ENCODE peak calls at places on chromosomes 5 and 9, in five cellular contexts. K is nephron progenitor cell, G is cardiac muscle cell, B is PC-9, F is lower leg skin. U is an unnamed sample.

GRCh38 chr9:131669234-131670172 is 70.4 kb downstream of the RAPGEF1 start:
- DNase-seq in B (no peak), K (no peak), G (no peak), F (no peak), U (no peak)

GRCh38 chr9:99828417-99829176 is 6.9 kb downstream of the NR4A3 start:
- DNase-seq in K (peak), B (no peak), G (peak), F (no peak), U (no peak)

GRCh38 chr5:130289132-130290088 is 385.1 kb downstream of the CHSY3 start:
- DNase-seq in G (no peak), B (no peak), F (no peak), K (no peak), U (no peak)

GRCh38 chr5:74507596-74507995 is 132.9 kb downstream of the ENC1 start:
- DNase-seq in G (no peak), F (no peak), B (no peak), K (no peak), U (no peak)

GRCh38 chr5:14112998-14113652 is 30.0 kb upstream of the TRIO start:
- DNase-seq in G (no peak), K (no peak), B (no peak), F (no peak), U (no peak)

GRCh38 chr9:5665059-5665458 is 36.2 kb downstream of the RIC1 start:
- DNase-seq in F (no peak), G (no peak), K (no peak), B (no peak), U (no peak)

GRCh38 chr9:72583370-72583769 is 62.0 kb downstream of the TMC1 start:
- DNase-seq in K (no peak), B (no peak), G (no peak), F (no peak), U (no peak)

GRCh38 chr5:66494437-66494836 is 101.8 kb upstream of the MAST4 start:
- DNase-seq in K (peak), G (peak), F (no peak), B (no peak), U (no peak)

GRCh38 chr5:40676643-40677333 is 2.9 kb upstream of the PTGER4 start:
- DNase-seq in B (peak), G (no peak), F (no peak), K (no peak), U (no peak)

GRCh38 chr9:133605856-133606721 is 3.1 kb downstream of the FAM163B start:
- DNase-seq in F (no peak), K (no peak), B (no peak), G (no peak), U (no peak)

GRCh38 chr5:142151436-142152382 is 43.1 kb downstream of the NDFIP1 start:
- DNase-seq in K (peak), B (peak), G (peak), F (peak), U (no peak)

GRCh38 chr5:91146905-91147600 is 236.1 kb downstream of the ARRDC3 start:
- DNase-seq in G (no peak), B (no peak), K (no peak), F (no peak), U (no peak)

GRCh38 chr5:17255471-17256016 is 38.1 kb downstream of the BASP1 start:
- DNase-seq in K (no peak), B (peak), F (no peak), G (no peak), U (no peak)

GRCh38 chr5:136222575-136223235 is 29.7 kb upstream of the SMIM32 start:
- DNase-seq in G (no peak), K (no peak), B (peak), F (no peak), U (no peak)

GRCh38 chr5:157540707-157541451 is 34.7 kb downstream of the ADAM19 start:
- DNase-seq in B (no peak), G (no peak), F (peak), K (no peak), U (no peak)

GRCh38 chr9:112433715-112434392 is 52.8 kb upstream of the KIAA1958 start:
- DNase-seq in G (no peak), B (no peak), K (no peak), F (no peak), U (no peak)

GRCh38 chr5:180806351-180807011 is 3.9 kb upstream of the MGAT1 start:
- DNase-seq in F (no peak), B (peak), K (no peak), G (no peak), U (no peak)

GRCh38 chr9:134403682-134404301 is 77.5 kb downstream of the RXRA start:
- DNase-seq in F (peak), K (no peak), B (no peak), G (no peak), U (no peak)

DNA sequence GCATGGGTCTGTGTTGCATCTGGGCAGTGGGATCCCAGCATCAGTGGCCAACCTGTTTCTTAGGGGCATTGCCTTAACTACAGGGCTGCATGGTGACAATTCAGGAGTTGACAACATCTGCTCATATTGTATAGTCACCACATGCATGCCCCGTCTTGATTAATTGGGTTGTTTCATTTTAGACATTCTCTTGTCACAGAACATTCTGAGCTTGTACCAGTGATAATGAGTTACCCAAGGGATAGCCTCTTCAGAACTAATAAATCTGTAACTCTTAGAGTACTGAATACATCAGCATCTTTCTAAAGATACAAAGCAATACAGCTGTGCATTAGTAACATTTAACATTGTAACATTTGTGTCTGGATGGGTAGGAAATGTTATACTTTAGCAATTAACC is 426.5 kb upstream of the CD180 start:
- DNase-seq in K (no peak), B (no peak), F (no peak), G (no peak), U (no peak)
- TF ChIP-seq CTCF in K (no peak), B (no peak), F (no peak), G (no peak), U (no peak)

GRCh38 chr5:135019314-135019713 is 14.7 kb downstream of the PITX1 start:
- DNase-seq in K (no peak), B (no peak), F (no peak), G (no peak), U (peak)
- TF ChIP-seq CTCF in K (no peak), B (no peak), F (no peak), G (no peak), U (no peak)

DNA sequence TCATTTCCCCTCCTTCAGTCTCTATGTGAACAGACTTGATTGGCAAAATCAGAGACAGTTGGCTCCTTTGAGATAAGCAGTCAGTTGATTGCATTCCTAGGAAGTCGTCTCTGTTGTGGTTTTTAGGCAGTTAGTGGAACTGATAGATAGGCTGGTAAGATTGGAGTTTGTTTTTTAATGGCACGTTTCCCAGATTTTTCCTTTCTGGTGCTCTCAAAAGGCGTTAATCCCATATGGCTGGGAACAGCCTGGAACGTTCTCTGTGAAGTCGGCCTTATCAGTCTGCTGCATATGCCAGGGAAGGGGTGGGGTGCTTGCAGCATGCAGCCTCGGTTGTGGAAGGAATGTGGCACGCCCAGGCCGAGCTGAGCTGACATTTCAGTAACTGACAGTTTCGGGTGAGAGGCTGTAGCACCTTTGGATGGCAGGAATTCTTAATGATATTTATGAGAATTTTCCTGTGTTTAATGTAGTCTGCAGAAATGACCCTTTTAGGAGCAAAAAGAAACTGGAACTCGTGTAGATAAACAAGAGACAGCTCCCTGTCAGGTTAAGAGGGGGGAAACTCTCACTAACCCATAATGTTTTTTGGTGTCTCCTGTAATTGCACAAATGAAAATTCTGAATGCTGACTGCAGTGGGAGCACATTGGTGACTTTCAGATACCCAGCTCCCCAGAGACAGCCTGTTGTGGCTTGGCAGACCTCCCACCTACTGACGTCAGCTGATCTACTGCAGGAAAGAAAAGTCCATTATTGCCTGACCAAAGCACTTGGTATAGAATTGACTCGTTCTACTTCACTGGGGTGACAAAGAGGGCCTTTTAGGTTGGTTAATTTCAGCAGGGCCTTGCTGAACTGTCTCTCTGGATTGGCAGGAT is 6.3 kb downstream of the SPTAN1 start:
- DNase-seq in K (peak), G (peak), F (peak), B (peak), U (peak)
- TF ChIP-seq CTCF in K (no peak), G (no peak), F (no peak), B (no peak), U (no peak)

DNA sequence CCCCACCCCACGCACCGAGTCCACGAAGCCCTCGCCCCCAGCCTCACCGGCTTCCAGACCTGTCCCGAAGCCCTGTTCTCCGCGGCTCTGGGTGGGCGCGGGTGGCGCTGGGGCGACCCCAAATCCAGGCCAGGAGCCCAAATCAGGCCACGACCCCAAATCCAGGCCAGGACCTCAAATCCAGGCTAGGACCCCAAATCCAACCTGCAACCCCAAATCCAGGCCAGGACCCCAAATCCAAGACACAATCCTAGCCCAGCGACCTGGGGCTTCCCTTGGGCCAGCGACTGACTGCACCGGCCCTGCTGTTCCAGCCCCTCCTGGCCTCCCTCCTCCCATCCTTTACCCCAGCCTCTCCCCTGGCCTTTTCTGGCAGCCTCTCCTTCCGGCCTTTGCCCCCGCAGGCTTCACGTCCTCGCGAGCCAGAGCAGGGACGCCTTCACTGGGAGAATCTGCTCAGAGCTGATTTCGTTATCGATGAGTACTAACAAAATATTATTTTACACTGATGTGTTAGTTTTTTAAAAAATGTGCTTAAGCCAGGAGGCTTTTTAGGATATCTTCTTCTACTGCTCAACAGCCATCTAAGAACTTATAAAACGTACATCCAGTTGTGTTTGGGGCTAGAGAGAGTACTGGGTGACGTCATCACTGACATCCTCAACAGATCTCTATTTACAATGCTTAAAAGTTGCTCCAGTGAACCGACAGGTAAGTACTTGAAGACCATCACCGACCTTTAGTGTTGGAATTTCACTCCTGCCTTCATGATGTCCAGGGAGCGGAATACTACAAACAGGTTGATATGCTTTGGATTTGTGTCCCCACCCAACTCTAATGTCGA is 34.7 kb downstream of the TRIP13 start:
- DNase-seq in K (no peak), G (no peak), B (no peak), F (no peak), U (no peak)
- TF ChIP-seq CTCF in K (no peak), G (no peak), B (no peak), F (no peak), U (no peak)

DNA sequence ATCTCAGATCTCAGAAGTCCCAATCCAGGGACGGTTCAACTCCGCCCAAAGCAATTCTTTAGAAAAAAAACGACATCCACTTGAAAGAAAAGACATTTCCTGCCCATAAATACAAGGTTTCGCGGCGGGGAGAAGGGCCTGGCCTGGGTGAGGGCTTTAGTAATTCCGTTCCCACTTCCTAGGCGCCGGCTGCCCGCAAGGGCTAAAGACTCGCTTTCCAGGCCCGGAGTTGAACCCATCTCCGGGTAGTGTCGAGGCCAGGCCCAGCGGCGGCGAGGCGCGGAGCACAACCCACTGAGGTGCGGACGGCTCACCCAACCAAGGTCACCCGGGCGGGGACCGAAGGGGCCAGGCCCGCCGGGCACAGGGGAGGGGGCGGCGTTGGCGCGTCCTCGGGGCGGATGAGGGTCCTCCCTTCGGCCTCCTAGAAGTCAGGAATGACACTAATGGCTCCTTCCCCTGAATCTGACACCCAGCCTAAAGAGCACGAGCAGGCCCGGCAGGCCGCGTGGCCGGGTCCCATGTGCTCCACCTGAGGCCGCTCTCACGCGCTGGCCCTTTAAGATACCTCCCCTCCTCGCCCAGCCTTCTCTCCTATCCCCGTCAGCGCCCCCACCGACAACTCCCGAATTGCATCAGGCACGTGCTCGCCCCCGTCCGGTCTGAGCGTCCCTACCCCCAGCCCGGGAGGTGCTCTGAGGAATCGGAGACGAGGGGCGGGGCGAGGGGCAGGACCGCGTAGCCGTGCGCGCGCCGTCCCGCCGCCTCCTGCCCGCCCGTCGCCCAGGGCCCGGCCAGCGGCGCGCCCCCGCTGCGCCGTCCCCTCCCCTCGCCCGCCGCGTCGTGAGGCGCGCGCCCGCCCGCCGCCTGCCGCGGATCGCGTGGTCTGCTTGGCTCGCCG is 467 bp upstream of the LARP1 start:
- DNase-seq in K (peak), G (peak), B (peak), F (peak), U (peak)
- TF ChIP-seq CTCF in K (peak), G (peak), B (no peak), F (no peak), U (peak)

DNA sequence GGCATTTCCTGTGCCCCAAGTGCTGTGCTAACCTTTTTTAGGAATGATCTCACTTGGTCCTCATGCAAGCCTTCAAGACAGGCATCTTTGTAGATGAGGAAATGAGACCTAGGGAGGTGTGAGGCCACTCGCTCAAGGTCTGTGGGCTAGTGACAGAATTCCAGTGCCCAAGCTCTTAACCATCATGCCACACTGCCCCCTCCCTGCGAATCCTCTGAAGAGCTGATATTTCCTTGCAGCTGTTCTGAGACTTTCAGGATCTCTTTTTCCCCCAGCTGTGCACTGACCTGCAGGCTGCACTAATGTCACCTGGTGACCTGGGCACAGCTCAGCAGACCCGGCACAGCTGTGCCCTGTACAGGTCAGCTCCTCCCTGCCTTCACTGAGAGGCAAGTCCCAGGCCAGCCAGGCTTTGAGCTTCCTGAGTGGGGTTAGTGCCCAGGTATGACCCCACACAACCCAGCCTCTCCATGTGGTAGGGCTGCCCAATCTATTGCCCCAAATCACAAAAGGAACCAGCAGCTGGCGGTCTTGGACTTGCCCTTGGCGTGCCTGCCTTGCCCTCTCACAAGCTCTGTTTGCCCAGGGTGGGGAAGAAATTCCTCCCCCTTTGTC is 32.7 kb downstream of the MORN5 start:
- DNase-seq in K (no peak), F (no peak), G (no peak), B (no peak), U (no peak)
- TF ChIP-seq CTCF in K (no peak), F (no peak), G (no peak), B (no peak), U (no peak)